ENCODE peak calls at places on chromosome 3, in four cellular contexts. I, H, U and Y are unnamed samples.

GRCh38 chr3:187360087-187360486 is 8.1 kb upstream of the RTP4 start:
- DNase-seq in I (no peak), U (no peak), H (no peak), Y (no peak)

GRCh38 chr3:127915115-127915936 is at the start of gene KBTBD12:
- DNase-seq in U (peak; percentile 73), H (no peak), I (peak; percentile 66), Y (no peak)

GRCh38 chr3:20055020-20055775 is 15.0 kb downstream of the KAT2B start:
- DNase-seq in I (no peak), H (no peak), U (no peak), Y (no peak)

GRCh38 chr3:51099794-51100542 is 285.1 kb upstream of the MANF start:
- DNase-seq in H (peak; percentile 58), I (peak; percentile 69), U (peak; percentile 69), Y (peak; percentile 73)

GRCh38 chr3:185420762-185421161 is 57.8 kb downstream of the MAP3K13 start:
- DNase-seq in U (no peak), H (peak; percentile 12), I (peak; percentile 81), Y (peak; percentile 85)

GRCh38 chr3:58464875-58465274 is 27.0 kb upstream of the KCTD6 start:
- DNase-seq in H (no peak), I (no peak), U (no peak), Y (peak; percentile 21)

GRCh38 chr3:151559736-151560135 is 98.9 kb upstream of the IGSF10 start:
- DNase-seq in H (no peak), U (no peak), I (no peak), Y (peak; percentile 7)

GRCh38 chr3:37957185-37957936 is 33.2 kb upstream of the VILL start:
- DNase-seq in I (no peak), U (no peak), H (no peak), Y (no peak)

GRCh38 chr3:47428585-47429145 is 47.1 kb downstream of the SCAP start:
- DNase-seq in H (no peak), I (no peak), U (no peak), Y (no peak)

GRCh38 chr3:112307557-112307956 is 13.5 kb upstream of the SLC9C1 start:
- DNase-seq in U (no peak), I (no peak), H (no peak), Y (no peak)

GRCh38 chr3:64381369-64381768 is 156.1 kb upstream of the PRICKLE2 start:
- DNase-seq in U (no peak), I (no peak), H (no peak), Y (no peak)

GRCh38 chr3:122621112-122621511 is 43.7 kb downstream of the PARP15 start:
- DNase-seq in I (no peak), H (no peak), U (no peak), Y (no peak)

GRCh38 chr3:97579365-97579764 is 185.2 kb upstream of the ARL6 start:
- DNase-seq in I (no peak), U (no peak), H (peak; percentile 0), Y (peak; percentile 12)

GRCh38 chr3:68931406-68932149 is 769 bp downstream of the TAFA4 start:
- DNase-seq in H (no peak), U (peak; percentile 35), I (no peak), Y (no peak)

GRCh38 chr3:67437789-67438188 is 216.6 kb downstream of the SUCLG2 start:
- DNase-seq in U (no peak), H (no peak), I (no peak), Y (no peak)

GRCh38 chr3:121660356-121661171 is at the start of gene HCLS1:
- DNase-seq in I (no peak), U (no peak), H (no peak), Y (no peak)

GRCh38 chr3:186920301-186920700 is 10.0 kb upstream of the ST6GAL1 start:
- DNase-seq in U (no peak), I (no peak), H (no peak), Y (no peak)

GRCh38 chr3:172315401-172316091 is 132.7 kb downstream of the GHSR start:
- DNase-seq in U (no peak), H (peak; percentile 69), I (no peak), Y (peak; percentile 62)

GRCh38 chr3:62252614-62253147 is 120.7 kb downstream of the FEZF2 start:
- DNase-seq in H (peak; percentile 7), U (no peak), I (no peak), Y (no peak)

GRCh38 chr3:15015456-15015855 is 49.7 kb downstream of the MRPS25 start:
- DNase-seq in U (no peak), I (no peak), H (no peak), Y (peak; percentile 28)

GRCh38 chr3:79361748-79362378 is 405.9 kb downstream of the ROBO1 start:
- DNase-seq in U (no peak), H (peak; percentile 71), I (no peak), Y (peak; percentile 50)

GRCh38 chr3:30630238-30631030 is 24.0 kb downstream of the TGFBR2 start:
- DNase-seq in U (no peak), I (no peak), H (no peak), Y (no peak)

GRCh38 chr3:32948625-32949445 is 2.6 kb upstream of the CCR4 start:
- DNase-seq in I (no peak), U (no peak), H (no peak), Y (no peak)

GRCh38 chr3:140898340-140899180 is 43.1 kb upstream of the SLC25A36 start:
- DNase-seq in H (peak; percentile 90), U (no peak), I (peak; percentile 19), Y (peak; percentile 83)

GRCh38 chr3:161957467-161957866 is 460.9 kb downstream of the OTOL1 start:
- DNase-seq in U (no peak), I (no peak), H (peak; percentile 20), Y (no peak)

GRCh38 chr3:131218196-131218595 is 163.4 kb upstream of the NUDT16 start:
- DNase-seq in U (no peak), I (no peak), H (peak; percentile 97), Y (peak; percentile 12)

GRCh38 chr3:64939747-64940450 is 252.1 kb upstream of the ADAMTS9 start:
- DNase-seq in U (no peak), I (no peak), H (no peak), Y (no peak)

DNA sequence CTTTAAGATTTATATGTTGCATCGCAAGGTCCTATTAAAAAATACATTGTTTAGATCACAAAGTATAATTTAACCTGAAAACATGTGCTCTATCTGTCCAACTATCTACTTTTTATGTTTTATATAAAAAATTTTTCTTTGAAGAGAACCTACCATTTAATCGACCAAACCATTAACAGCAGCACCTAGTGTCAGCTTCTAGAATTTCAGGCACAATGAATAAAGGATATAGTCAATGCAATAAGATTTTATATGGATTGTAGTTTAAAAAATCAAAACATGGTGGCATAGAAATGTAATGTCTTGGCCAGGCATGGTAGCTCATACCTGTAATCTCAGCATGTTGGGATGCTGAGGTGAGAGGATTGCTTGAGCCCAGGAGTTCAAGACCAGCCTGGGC is 313.7 kb downstream of the GAP43 start:
- DNase-seq in H (no peak), I (no peak), U (no peak), Y (no peak)
- TF ChIP-seq CTCF in H (peak; percentile 55), I (no peak), U (peak; percentile 14), Y (peak; percentile 34)

DNA sequence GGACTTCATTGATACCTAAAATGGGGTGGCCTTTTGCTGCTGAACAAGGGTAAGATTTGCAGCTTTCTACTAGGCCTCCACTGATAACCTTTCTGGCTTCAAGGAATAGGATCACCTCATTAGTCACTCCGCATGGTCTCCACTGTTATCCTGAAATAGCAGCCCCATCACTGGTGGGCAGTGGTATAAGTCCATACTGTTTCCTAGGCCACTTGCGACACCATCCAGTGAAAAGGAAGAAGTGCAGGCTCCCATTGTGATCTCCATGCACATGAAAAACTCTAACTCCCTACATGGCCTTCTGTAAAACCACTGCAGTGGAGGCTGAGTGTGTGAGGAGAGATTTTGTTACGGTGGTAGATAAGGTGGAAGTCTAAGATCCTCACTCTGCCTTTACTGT is 1455.9 kb downstream of the SI start:
- DNase-seq in U (peak; percentile 32), I (no peak), H (no peak), Y (no peak)
- TF ChIP-seq CTCF in U (peak; percentile 45), I (no peak), H (no peak), Y (no peak)

DNA sequence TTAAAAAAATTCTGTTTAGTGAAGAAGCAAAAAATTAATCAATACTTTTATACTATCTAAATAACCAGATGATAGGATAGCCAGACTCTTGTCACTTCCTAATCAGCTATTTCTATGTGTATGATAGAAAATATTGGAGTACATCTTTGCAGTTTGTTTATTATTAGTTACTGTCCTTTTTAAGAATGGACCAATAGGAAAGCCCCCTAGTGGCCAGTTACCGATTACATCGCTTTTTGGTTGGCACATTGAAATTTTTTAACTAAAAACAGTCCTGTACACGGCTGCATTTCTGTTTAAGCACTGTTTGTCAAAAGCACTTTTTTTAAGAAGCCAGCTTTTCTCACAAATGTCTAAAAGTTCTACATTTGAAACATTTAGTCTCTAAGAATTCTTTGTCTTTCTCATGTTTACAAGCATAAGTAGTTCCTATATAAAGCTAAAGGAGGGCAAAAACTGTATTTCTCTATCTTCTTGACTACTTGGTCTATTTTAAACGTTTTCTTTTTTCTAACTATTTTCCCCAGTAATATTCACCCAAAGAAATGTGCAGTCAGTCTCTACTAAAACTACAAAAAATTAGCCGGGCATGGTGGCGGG is 253.2 kb upstream of the LRTM1 start:
- DNase-seq in I (peak; percentile 30), U (peak; percentile 26), H (peak; percentile 61), Y (peak; percentile 63)
- TF ChIP-seq CTCF in I (peak; percentile 72), U (peak; percentile 59), H (peak; percentile 72), Y (peak; percentile 56)

GRCh38 chr3:196708467-196708866 is 3.6 kb downstream of the CEP19 start:
- DNase-seq in H (no peak), I (no peak), U (no peak), Y (peak; percentile 82)
- TF ChIP-seq CTCF in H (no peak), I (no peak), U (no peak), Y (no peak)

GRCh38 chr3:101724329-101725191 is at the start of gene CEP97:
- DNase-seq in U (peak; percentile 90), I (peak; percentile 86), H (peak; percentile 96), Y (peak; percentile 93)
- TF ChIP-seq CTCF in U (no peak), I (no peak), H (no peak), Y (no peak)

DNA sequence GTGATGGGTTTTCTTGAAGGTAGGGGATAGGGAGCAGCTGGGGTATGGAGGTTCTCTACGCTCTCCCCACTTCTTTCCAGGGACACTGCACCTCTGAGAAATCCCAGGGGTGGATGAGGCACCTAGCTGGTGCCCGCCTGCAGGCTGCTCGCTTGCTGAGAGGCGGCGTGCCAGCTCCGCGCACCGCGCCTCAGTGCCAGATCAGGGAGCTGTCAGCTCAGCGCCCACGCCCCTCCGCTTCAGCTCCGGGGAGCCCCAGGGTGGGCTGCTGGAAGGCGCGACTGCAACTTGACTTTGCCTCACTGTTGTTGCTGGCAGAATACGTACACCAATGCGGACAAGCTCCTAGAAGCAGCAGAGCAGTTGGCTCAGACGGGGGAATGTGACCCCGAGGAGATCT is 345.7 kb upstream of the UMPS start:
- DNase-seq in I (no peak), U (no peak), H (no peak), Y (no peak)
- TF ChIP-seq CTCF in I (no peak), U (no peak), H (no peak), Y (no peak)